ENCODE peak calls at places on chromosomes 3 and 15, in five cellular contexts. One of them, this sample, is unnamed.

GRCh38 chr3:117407317-117407716 is 697.7 kb downstream of the TUSC7 start:
- DNase-seq in brain microvascular endothelial cell: peak
- DNase-seq in CD8-positive, alpha-beta memory T cell: no peak
- DNase-seq in OCI-LY7: no peak
- DNase-seq in ovary: no peak
- DNase-seq in this sample: no peak

GRCh38 chr15:42691308-42691707 is 45.6 kb downstream of the CDAN1 start:
- DNase-seq in ovary: no peak
- DNase-seq in CD8-positive, alpha-beta memory T cell: no peak
- DNase-seq in OCI-LY7: no peak
- DNase-seq in brain microvascular endothelial cell: no peak
- DNase-seq in this sample: no peak

GRCh38 chr15:67244966-67245478 is 9.4 kb downstream of the AAGAB start:
- DNase-seq in OCI-LY7: no peak
- DNase-seq in ovary: no peak
- DNase-seq in brain microvascular endothelial cell: no peak
- DNase-seq in CD8-positive, alpha-beta memory T cell: no peak
- DNase-seq in this sample: no peak

GRCh38 chr15:57333487-57333886 is 42.8 kb upstream of the CGNL1 start:
- DNase-seq in OCI-LY7: no peak
- DNase-seq in CD8-positive, alpha-beta memory T cell: no peak
- DNase-seq in ovary: no peak
- DNase-seq in brain microvascular endothelial cell: peak
- DNase-seq in this sample: no peak

GRCh38 chr3:187955076-187955952 is 198.6 kb upstream of the LPP start:
- DNase-seq in OCI-LY7: no peak
- DNase-seq in CD8-positive, alpha-beta memory T cell: no peak
- DNase-seq in brain microvascular endothelial cell: peak
- DNase-seq in ovary: peak
- DNase-seq in this sample: no peak

GRCh38 chr15:26866298-26867198 is at the start of gene GABRA5:
- DNase-seq in CD8-positive, alpha-beta memory T cell: no peak
- DNase-seq in ovary: no peak
- DNase-seq in OCI-LY7: no peak
- DNase-seq in brain microvascular endothelial cell: peak
- DNase-seq in this sample: no peak

GRCh38 chr15:50051811-50052419 is 67.1 kb downstream of the ATP8B4 start:
- DNase-seq in CD8-positive, alpha-beta memory T cell: no peak
- DNase-seq in OCI-LY7: peak
- DNase-seq in brain microvascular endothelial cell: peak
- DNase-seq in ovary: peak
- DNase-seq in this sample: peak

GRCh38 chr3:188230962-188231361 is 77.0 kb downstream of the LPP start:
- DNase-seq in CD8-positive, alpha-beta memory T cell: no peak
- DNase-seq in OCI-LY7: no peak
- DNase-seq in brain microvascular endothelial cell: no peak
- DNase-seq in ovary: no peak
- DNase-seq in this sample: peak

DNA sequence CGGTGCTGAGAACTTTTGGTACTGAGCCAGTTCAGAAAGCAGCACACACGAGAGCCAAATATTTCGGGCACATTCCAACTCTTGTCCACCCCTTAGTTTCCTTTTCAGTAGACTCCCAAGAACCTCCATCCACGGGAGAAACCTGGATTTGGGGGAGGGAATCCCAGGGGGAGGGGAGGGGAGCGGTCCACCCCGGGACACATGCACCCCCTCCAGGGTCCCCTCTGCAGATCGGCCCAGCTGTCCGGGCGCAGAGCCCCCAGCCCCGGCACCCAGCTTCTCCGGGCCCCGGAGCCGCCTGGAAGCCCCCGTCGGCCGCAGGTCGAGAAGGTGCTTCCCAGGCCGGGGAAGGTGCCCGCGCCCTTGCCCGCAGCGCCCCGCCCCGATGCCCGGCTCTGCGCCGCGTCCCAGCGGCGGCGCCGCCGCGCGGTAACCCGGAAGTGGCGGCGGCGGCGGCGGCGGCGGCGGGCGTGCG is 449 bp upstream of the ABHD17C start:
- DNase-seq in ovary: peak
- DNase-seq in OCI-LY7: no peak
- DNase-seq in CD8-positive, alpha-beta memory T cell: no peak
- DNase-seq in brain microvascular endothelial cell: peak
- DNase-seq in this sample: no peak
- H3K27ac ChIP-seq in ovary: peak
- H3K27ac ChIP-seq in OCI-LY7: no peak
- H3K27ac ChIP-seq in CD8-positive, alpha-beta memory T cell: no peak
- H3K27ac ChIP-seq in brain microvascular endothelial cell: no peak
- H3K27ac ChIP-seq in this sample: peak

GRCh38 chr15:83653288-83653638 is 660 bp upstream of the ADAMTSL3 start:
- DNase-seq in OCI-LY7: no peak
- DNase-seq in brain microvascular endothelial cell: no peak
- DNase-seq in ovary: no peak
- DNase-seq in CD8-positive, alpha-beta memory T cell: no peak
- DNase-seq in this sample: no peak
- H3K27ac ChIP-seq in OCI-LY7: no peak
- H3K27ac ChIP-seq in brain microvascular endothelial cell: no peak
- H3K27ac ChIP-seq in ovary: no peak
- H3K27ac ChIP-seq in CD8-positive, alpha-beta memory T cell: no peak
- H3K27ac ChIP-seq in this sample: no peak

DNA sequence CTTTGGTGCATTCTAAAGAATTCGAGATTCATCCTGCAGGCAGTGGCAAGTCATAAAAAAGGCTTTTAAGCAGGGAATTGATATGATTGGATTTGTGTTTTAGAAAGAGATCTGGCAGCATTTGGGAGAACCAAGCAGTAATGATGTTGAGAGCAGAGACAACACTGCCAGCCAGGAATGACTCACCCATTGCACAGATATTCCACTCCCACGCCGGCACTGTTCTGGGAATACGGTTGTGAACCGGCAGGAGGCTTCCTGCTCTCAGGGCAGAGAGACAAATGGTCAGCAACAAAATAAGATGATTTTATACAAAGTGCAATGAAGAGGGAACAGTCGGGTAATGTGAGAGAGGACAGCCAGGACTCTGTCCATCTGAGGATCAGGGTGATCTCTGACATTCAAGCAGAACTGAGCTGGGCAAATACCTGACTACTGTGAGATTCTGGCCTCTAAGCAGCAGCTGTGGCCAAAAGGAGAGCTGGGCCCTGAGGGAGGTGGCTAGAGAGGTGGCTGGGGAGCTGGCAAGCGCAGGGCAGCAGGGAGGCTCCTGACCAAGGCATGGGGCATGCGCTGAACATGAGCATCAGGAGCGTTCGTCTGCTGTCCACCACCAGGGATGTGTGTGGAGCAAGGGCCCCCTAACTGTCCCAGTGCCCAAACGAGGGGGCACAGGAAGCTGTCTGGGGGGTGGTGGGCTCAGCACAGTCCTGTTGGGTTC is 56.1 kb upstream of the PLXNA1 start:
- DNase-seq in OCI-LY7: no peak
- DNase-seq in ovary: peak
- DNase-seq in CD8-positive, alpha-beta memory T cell: no peak
- DNase-seq in brain microvascular endothelial cell: peak
- DNase-seq in this sample: no peak
- H3K27ac ChIP-seq in OCI-LY7: no peak
- H3K27ac ChIP-seq in ovary: no peak
- H3K27ac ChIP-seq in CD8-positive, alpha-beta memory T cell: no peak
- H3K27ac ChIP-seq in brain microvascular endothelial cell: peak
- H3K27ac ChIP-seq in this sample: no peak

GRCh38 chr3:12588039-12588673 is 31.3 kb downstream of the MKRN2 start:
- DNase-seq in brain microvascular endothelial cell: no peak
- DNase-seq in OCI-LY7: no peak
- DNase-seq in CD8-positive, alpha-beta memory T cell: no peak
- DNase-seq in ovary: no peak
- DNase-seq in this sample: peak

GRCh38 chr3:12590096-12590495 is 33.2 kb downstream of the MKRN2 start:
- DNase-seq in ovary: no peak
- DNase-seq in CD8-positive, alpha-beta memory T cell: no peak
- DNase-seq in OCI-LY7: no peak
- DNase-seq in brain microvascular endothelial cell: no peak
- DNase-seq in this sample: no peak

GRCh38 chr3:12588674-12589054 is 31.8 kb downstream of the MKRN2 start:
- DNase-seq in brain microvascular endothelial cell: no peak
- DNase-seq in OCI-LY7: no peak
- DNase-seq in ovary: no peak
- DNase-seq in CD8-positive, alpha-beta memory T cell: no peak
- DNase-seq in this sample: no peak

GRCh38 chr3:12591997-12592715 is 35.3 kb downstream of the MKRN2 start:
- DNase-seq in brain microvascular endothelial cell: no peak
- DNase-seq in CD8-positive, alpha-beta memory T cell: no peak
- DNase-seq in ovary: no peak
- DNase-seq in OCI-LY7: no peak
- DNase-seq in this sample: no peak

GRCh38 chr3:12591456-12591855 is 34.6 kb downstream of the MKRN2 start:
- DNase-seq in ovary: no peak
- DNase-seq in CD8-positive, alpha-beta memory T cell: no peak
- DNase-seq in OCI-LY7: no peak
- DNase-seq in brain microvascular endothelial cell: no peak
- DNase-seq in this sample: no peak
- H3K27ac ChIP-seq in ovary: peak
- H3K27ac ChIP-seq in CD8-positive, alpha-beta memory T cell: no peak
- H3K27ac ChIP-seq in OCI-LY7: no peak
- H3K27ac ChIP-seq in brain microvascular endothelial cell: no peak
- H3K27ac ChIP-seq in this sample: no peak

DNA sequence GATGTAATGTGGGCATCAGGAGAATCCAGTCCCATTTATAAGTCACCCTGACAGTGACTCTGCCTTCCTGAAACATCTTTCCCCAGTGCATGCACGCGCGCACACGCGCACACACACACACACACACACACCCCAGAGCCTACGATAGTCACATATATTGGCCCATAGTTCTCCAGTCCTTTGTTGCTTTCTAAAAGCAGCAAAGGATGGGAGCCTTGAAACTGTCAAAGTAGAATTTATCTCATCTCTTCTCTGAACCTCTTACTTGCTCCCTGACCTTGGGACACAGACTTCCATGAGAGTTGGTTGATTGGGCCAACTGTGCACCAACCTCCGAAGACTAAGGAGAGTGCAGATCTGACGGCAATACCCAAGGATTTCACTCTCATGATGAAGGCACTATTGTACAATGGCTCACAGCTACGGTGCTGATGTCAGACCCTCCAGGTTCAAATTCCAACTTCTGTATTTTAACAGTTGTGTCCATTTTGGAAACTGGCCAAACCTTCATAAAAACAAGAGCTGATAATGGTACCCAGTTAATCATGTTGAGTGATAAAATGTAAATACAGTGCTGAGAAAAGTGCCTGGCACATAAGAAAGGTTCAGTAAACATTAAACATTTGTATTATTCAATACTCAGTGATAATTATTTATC is 8.3 kb downstream of the CPA3 start:
- DNase-seq in brain microvascular endothelial cell: no peak
- DNase-seq in ovary: no peak
- DNase-seq in OCI-LY7: no peak
- DNase-seq in CD8-positive, alpha-beta memory T cell: no peak
- DNase-seq in this sample: no peak
- H3K27ac ChIP-seq in brain microvascular endothelial cell: no peak
- H3K27ac ChIP-seq in ovary: no peak
- H3K27ac ChIP-seq in OCI-LY7: no peak
- H3K27ac ChIP-seq in CD8-positive, alpha-beta memory T cell: no peak
- H3K27ac ChIP-seq in this sample: no peak

DNA sequence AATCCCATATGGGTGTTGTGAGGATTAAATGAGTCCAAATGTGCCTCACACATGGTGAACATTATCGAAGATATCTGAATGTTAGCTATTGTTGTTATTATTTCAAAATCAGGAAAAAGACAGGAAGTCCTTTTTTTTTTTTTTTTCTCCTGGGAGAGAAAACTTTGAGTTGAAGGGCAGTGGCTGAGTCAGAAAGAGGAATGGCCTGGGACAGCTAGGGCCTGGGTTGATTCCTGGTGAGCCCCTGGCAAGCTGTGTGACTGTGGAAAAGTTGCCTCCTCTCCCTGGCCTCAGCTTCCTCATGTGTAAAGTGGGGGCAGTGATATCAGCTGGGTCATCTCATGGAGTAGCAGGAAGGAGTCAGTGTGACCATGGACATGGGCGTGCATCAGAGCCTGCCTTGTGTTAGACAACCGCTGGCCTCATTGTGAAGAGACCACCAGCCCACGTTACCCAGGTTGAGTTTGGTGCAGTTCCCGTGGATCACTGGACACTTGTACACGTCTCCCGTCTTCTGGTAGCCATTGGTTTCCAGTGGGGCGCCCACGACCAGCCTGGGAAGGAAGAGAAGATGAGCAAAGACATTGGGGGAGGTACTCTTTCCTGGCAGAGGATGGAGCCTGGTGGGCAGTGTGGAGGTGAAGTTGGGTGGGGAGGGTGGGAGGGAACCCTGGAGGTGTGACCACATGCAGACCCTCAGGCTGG is 63.1 kb downstream of the ITGA11 start:
- DNase-seq in brain microvascular endothelial cell: no peak
- DNase-seq in ovary: no peak
- DNase-seq in OCI-LY7: no peak
- DNase-seq in CD8-positive, alpha-beta memory T cell: no peak
- DNase-seq in this sample: no peak
- H3K27ac ChIP-seq in brain microvascular endothelial cell: peak
- H3K27ac ChIP-seq in ovary: no peak
- H3K27ac ChIP-seq in OCI-LY7: no peak
- H3K27ac ChIP-seq in CD8-positive, alpha-beta memory T cell: no peak
- H3K27ac ChIP-seq in this sample: no peak